ENCODE peak calls at places on chromosomes 1 and 21, in five cellular contexts. W is GM20000; O is A549; M is left ventricle myocardium superior; B is stimulated activated CD4-positive, alpha-beta T cell treated with anti-CD3 and anti-CD28 coated beads, TNF-alpha, amount 100 ng/mL, for 1 hour. Y is an unnamed sample.

GRCh38 chr21:42306366-42307035 is 8.7 kb downstream of the TFF3 start:
- DNase-seq in O (no peak), W (no peak), B (no peak), M (no peak), Y (no peak)

GRCh38 chr1:35449334-35450008 is 107.7 kb downstream of the KIAA0319L start:
- DNase-seq in O (no peak), B (no peak), W (no peak), M (no peak), Y (no peak)

GRCh38 chr1:238119060-238119459 is 228.3 kb upstream of the ZP4 start:
- DNase-seq in W (no peak), B (no peak), M (no peak), O (no peak), Y (no peak)

GRCh38 chr1:232223309-232223708 is 406.6 kb downstream of the SIPA1L2 start:
- DNase-seq in B (no peak), W (no peak), O (no peak), M (no peak), Y (no peak)

GRCh38 chr1:85484264-85484663 is 19.3 kb upstream of the DDAH1 start:
- DNase-seq in B (no peak), W (no peak), M (no peak), O (no peak), Y (no peak)

GRCh38 chr1:157106813-157107189 is 7.2 kb upstream of the ETV3L start:
- DNase-seq in M (no peak), B (no peak), W (no peak), O (no peak), Y (no peak)

GRCh38 chr1:1367238-1367796 is 7.7 kb downstream of the AURKAIP1 start:
- DNase-seq in B (no peak), O (no peak), W (no peak), M (no peak), Y (no peak)

GRCh38 chr1:181327796-181328195 is 155.5 kb upstream of the CACNA1E start:
- DNase-seq in O (no peak), W (no peak), M (no peak), B (no peak), Y (no peak)

GRCh38 chr1:222976453-222976852 is 161.6 kb downstream of the DISP1 start:
- DNase-seq in M (no peak), B (no peak), O (no peak), W (no peak), Y (no peak)

GRCh38 chr1:33346921-33347649 is 26.2 kb upstream of the A3GALT2 start:
- DNase-seq in M (no peak), O (peak), B (no peak), W (no peak), Y (no peak)

GRCh38 chr1:14921057-14921456 is 232.5 kb upstream of the TMEM51 start:
- DNase-seq in M (no peak), W (no peak), B (no peak), O (no peak), Y (no peak)

GRCh38 chr1:24920155-24920925 is 9.7 kb downstream of the RUNX3 start:
- DNase-seq in O (no peak), B (no peak), M (no peak), W (peak), Y (no peak)

GRCh38 chr1:203937678-203938330 is 76.4 kb downstream of the SNRPE start:
- DNase-seq in W (no peak), M (no peak), B (no peak), O (no peak), Y (no peak)

GRCh38 chr1:26854953-26855352 is 8.0 kb upstream of the SFN start:
- DNase-seq in W (no peak), O (no peak), B (no peak), M (no peak), Y (no peak)

GRCh38 chr1:227131193-227131592 is 187.1 kb downstream of the CDC42BPA start:
- DNase-seq in W (peak), O (peak), B (no peak), M (no peak), Y (no peak)

GRCh38 chr1:47554901-47555300 is 117.1 kb downstream of the FOXD2 start:
- DNase-seq in M (no peak), B (no peak), O (no peak), W (no peak), Y (no peak)

GRCh38 chr1:3678361-3679097 is 26.2 kb downstream of the TP73 start:
- DNase-seq in O (no peak), B (no peak), W (no peak), M (peak), Y (no peak)

GRCh38 chr1:59971464-59971911 is 44.9 kb upstream of the CYP2J2 start:
- DNase-seq in B (no peak), W (peak), O (peak), M (peak), Y (no peak)

GRCh38 chr1:176517484-176517883 is 54.5 kb downstream of the PAPPA2 start:
- DNase-seq in B (no peak), O (peak), W (no peak), M (no peak), Y (no peak)

GRCh38 chr1:245915851-245916250 is 591.2 kb downstream of the SMYD3 start:
- DNase-seq in M (no peak), W (no peak), O (no peak), B (no peak), Y (no peak)

GRCh38 chr1:245772739-245773138 is 618.0 kb downstream of the KIF26B start:
- DNase-seq in M (no peak), B (no peak), W (no peak), O (no peak), Y (no peak)

GRCh38 chr1:226776066-226776465 is 37.0 kb upstream of the ITPKB start:
- DNase-seq in B (no peak), M (no peak), O (no peak), W (no peak), Y (no peak)

GRCh38 chr1:219790834-219791615 is 137.3 kb downstream of the SLC30A10 start:
- DNase-seq in M (no peak), O (no peak), B (no peak), W (no peak), Y (no peak)

GRCh38 chr1:217106231-217106630 is 383.0 kb upstream of the ESRRG start:
- DNase-seq in W (no peak), B (no peak), O (no peak), M (no peak), Y (no peak)

GRCh38 chr1:18820791-18821641 is 38.4 kb downstream of the TAS1R2 start:
- DNase-seq in M (peak), B (peak), O (peak), W (peak), Y (peak)

GRCh38 chr1:18581420-18581880 is 49.2 kb upstream of the PAX7 start:
- DNase-seq in O (peak), W (peak), B (no peak), M (peak), Y (no peak)

GRCh38 chr1:51488372-51489050 is 30.6 kb downstream of the EPS15 start:
- DNase-seq in M (no peak), W (no peak), O (no peak), B (no peak), Y (no peak)

GRCh38 chr1:154176341-154176740 is 15.6 kb downstream of the TPM3 start:
- DNase-seq in W (no peak), B (no peak), M (no peak), O (no peak), Y (no peak)

GRCh38 chr1:156926175-156926574 is 5.7 kb downstream of the LRRC71 start:
- DNase-seq in B (no peak), O (peak), M (peak), W (no peak), Y (no peak)

GRCh38 chr1:176603696-176604095 is 140.7 kb downstream of the PAPPA2 start:
- DNase-seq in O (no peak), M (no peak), B (no peak), W (no peak), Y (no peak)

GRCh38 chr1:64669098-64669675 is 75.7 kb upstream of the RAVER2 start:
- DNase-seq in O (no peak), W (no peak), M (no peak), B (no peak), Y (no peak)